ENCODE peak calls at places on chromosomes 5 and 9, in eight cellular contexts. J, I, P, M, G, Y, H and Q are unnamed samples.

GRCh38 chr9:119689879-119690278 is 320.6 kb upstream of the BRINP1 start:
- DNase-seq in J (peak), I (no peak), P (no peak), M (no peak), G (no peak), Y (no peak), H (no peak), Q (no peak)

GRCh38 chr9:111113712-111114111 is 75.4 kb upstream of the LPAR1 start:
- DNase-seq in J (no peak), I (no peak), P (no peak), M (no peak), G (no peak), Y (no peak), H (no peak), Q (no peak)

GRCh38 chr9:136564379-136564988 is 18.6 kb upstream of the NOTCH1 start:
- DNase-seq in J (no peak), I (no peak), P (no peak), M (no peak), G (no peak), Y (peak), H (no peak), Q (no peak)

GRCh38 chr9:129812385-129812784 is 9.4 kb downstream of the TOR1B start:
- DNase-seq in J (no peak), I (no peak), P (no peak), M (no peak), G (no peak), Y (no peak), H (no peak), Q (no peak)

GRCh38 chr5:109837226-109837861 is 147.6 kb downstream of the MAN2A1 start:
- DNase-seq in J (no peak), I (no peak), P (no peak), M (no peak), G (no peak), Y (no peak), H (no peak), Q (no peak)

GRCh38 chr9:98951967-98952366 is 8.3 kb downstream of the COL15A1 start:
- DNase-seq in J (no peak), I (no peak), P (no peak), M (no peak), G (no peak), Y (no peak), H (no peak), Q (no peak)

GRCh38 chr9:133347985-133348762 is at the start of the genes MED22 and RPL7A:
- DNase-seq in J (peak), I (peak), P (peak), M (peak), G (peak), Y (peak), H (peak), Q (peak)

GRCh38 chr5:162274684-162275083 is 207.1 kb downstream of the GABRG2 start:
- DNase-seq in J (peak), I (no peak), P (no peak), M (no peak), G (no peak), Y (no peak), H (no peak), Q (no peak)

GRCh38 chr9:70924905-70925547 is 196.4 kb downstream of the TRPM3 start:
- DNase-seq in J (peak), I (no peak), P (no peak), M (no peak), G (no peak), Y (peak), H (no peak), Q (peak)

GRCh38 chr9:79924836-79925235 is 353.1 kb downstream of the TLE4 start:
- DNase-seq in J (no peak), I (no peak), P (no peak), M (no peak), G (no peak), Y (no peak), H (no peak), Q (no peak)

GRCh38 chr5:66701244-66701643 is 105.1 kb downstream of the MAST4 start:
- DNase-seq in J (no peak), I (no peak), P (no peak), M (no peak), G (no peak), Y (no peak), H (no peak), Q (no peak)

GRCh38 chr9:93613174-93613573 is 36.8 kb downstream of the PHF2 start:
- DNase-seq in J (no peak), I (no peak), P (no peak), M (no peak), G (no peak), Y (peak), H (no peak), Q (no peak)

GRCh38 chr9:3401556-3401955 is 124.2 kb downstream of the RFX3 start:
- DNase-seq in J (no peak), I (no peak), P (no peak), M (no peak), G (no peak), Y (no peak), H (no peak), Q (peak)

GRCh38 chr9:107367727-107368502 is 84.8 kb downstream of the RAD23B start:
- DNase-seq in J (no peak), I (no peak), P (no peak), M (no peak), G (no peak), Y (no peak), H (no peak), Q (no peak)

GRCh38 chr9:116287721-116288120 is 134.1 kb downstream of the PAPPA start:
- DNase-seq in J (no peak), I (no peak), P (no peak), M (no peak), G (no peak), Y (no peak), H (no peak), Q (no peak)

GRCh38 chr9:136711751-136712689 is at the start of gene DIPK1B:
- DNase-seq in J (peak), I (no peak), P (no peak), M (no peak), G (no peak), Y (no peak), H (no peak), Q (no peak)

GRCh38 chr5:68533571-68534051 is 318.1 kb downstream of the PIK3R1 start:
- DNase-seq in J (no peak), I (no peak), P (no peak), M (no peak), G (no peak), Y (no peak), H (no peak), Q (no peak)